ENCODE peak calls at places on chromosomes 12 and 14, in eight cellular contexts. One of them, this sample, is unnamed.
A peak's percentile ranks its signal among the peaks of the same experiment; 100 is the strongest.

GRCh38 chr12:118219106-118219505 is 83.2 kb downstream of the PEBP1 start:
- DNase-seq in left ventricle myocardium inferior: no peak
- DNase-seq in neural progenitor cell: no peak
- DNase-seq in transverse colon: no peak
- DNase-seq in pancreas: no peak
- DNase-seq in tibial artery: no peak
- DNase-seq in adrenal gland: no peak
- DNase-seq in MM.1S: no peak
- DNase-seq in this sample: no peak

GRCh38 chr12:2967651-2968050 is 8.5 kb downstream of the TEAD4 start:
- DNase-seq in MM.1S: no peak
- DNase-seq in transverse colon: peak; percentile 33
- DNase-seq in neural progenitor cell: no peak
- DNase-seq in left ventricle myocardium inferior: no peak
- DNase-seq in tibial artery: no peak
- DNase-seq in adrenal gland: no peak
- DNase-seq in pancreas: no peak
- DNase-seq in this sample: no peak

GRCh38 chr12:110424237-110424636 is 20.7 kb upstream of the ANAPC7 start:
- DNase-seq in transverse colon: no peak
- DNase-seq in tibial artery: no peak
- DNase-seq in neural progenitor cell: peak; percentile 11
- DNase-seq in left ventricle myocardium inferior: no peak
- DNase-seq in adrenal gland: no peak
- DNase-seq in MM.1S: no peak
- DNase-seq in pancreas: no peak
- DNase-seq in this sample: no peak

GRCh38 chr12:42705863-42706262 is 116.3 kb upstream of the PRICKLE1 start:
- DNase-seq in transverse colon: peak; percentile 45
- DNase-seq in neural progenitor cell: peak; percentile 23
- DNase-seq in tibial artery: peak; percentile 76
- DNase-seq in MM.1S: no peak
- DNase-seq in pancreas: peak; percentile 27
- DNase-seq in left ventricle myocardium inferior: peak; percentile 81
- DNase-seq in adrenal gland: peak; percentile 64
- DNase-seq in this sample: peak; percentile 93

GRCh38 chr12:2922329-2922728 is 31.6 kb downstream of the TULP3 start:
- DNase-seq in pancreas: no peak
- DNase-seq in transverse colon: no peak
- DNase-seq in MM.1S: no peak
- DNase-seq in left ventricle myocardium inferior: no peak
- DNase-seq in adrenal gland: no peak
- DNase-seq in tibial artery: no peak
- DNase-seq in neural progenitor cell: no peak
- DNase-seq in this sample: no peak

GRCh38 chr14:103542545-103543088 is 13.6 kb downstream of the TRMT61A start:
- DNase-seq in neural progenitor cell: peak; percentile 97
- DNase-seq in MM.1S: no peak
- DNase-seq in transverse colon: peak; percentile 66
- DNase-seq in adrenal gland: peak; percentile 62
- DNase-seq in tibial artery: no peak
- DNase-seq in left ventricle myocardium inferior: peak; percentile 71
- DNase-seq in pancreas: peak; percentile 13
- DNase-seq in this sample: peak; percentile 86

GRCh38 chr14:80323266-80323665 is 112.0 kb upstream of the DIO2 start:
- DNase-seq in transverse colon: no peak
- DNase-seq in MM.1S: no peak
- DNase-seq in left ventricle myocardium inferior: no peak
- DNase-seq in neural progenitor cell: no peak
- DNase-seq in pancreas: no peak
- DNase-seq in adrenal gland: no peak
- DNase-seq in tibial artery: no peak
- DNase-seq in this sample: no peak

GRCh38 chr12:124920353-124920935 is 6.0 kb upstream of the UBC start:
- DNase-seq in tibial artery: no peak
- DNase-seq in adrenal gland: no peak
- DNase-seq in MM.1S: no peak
- DNase-seq in neural progenitor cell: peak; percentile 36
- DNase-seq in transverse colon: no peak
- DNase-seq in left ventricle myocardium inferior: no peak
- DNase-seq in pancreas: no peak
- DNase-seq in this sample: no peak

GRCh38 chr12:64550758-64551157 is 59.5 kb upstream of the RASSF3 start:
- DNase-seq in transverse colon: no peak
- DNase-seq in adrenal gland: no peak
- DNase-seq in neural progenitor cell: no peak
- DNase-seq in pancreas: no peak
- DNase-seq in left ventricle myocardium inferior: no peak
- DNase-seq in tibial artery: no peak
- DNase-seq in MM.1S: no peak
- DNase-seq in this sample: peak; percentile 24

GRCh38 chr14:79809849-79810612 is 401.3 kb downstream of the DIO2 start:
- DNase-seq in tibial artery: no peak
- DNase-seq in MM.1S: peak; percentile 39
- DNase-seq in left ventricle myocardium inferior: no peak
- DNase-seq in neural progenitor cell: peak; percentile 52
- DNase-seq in adrenal gland: no peak
- DNase-seq in transverse colon: peak; percentile 11
- DNase-seq in pancreas: no peak
- DNase-seq in this sample: no peak

GRCh38 chr14:99575043-99576023 is 28.7 kb downstream of the CCDC85C start:
- DNase-seq in pancreas: no peak
- DNase-seq in left ventricle myocardium inferior: peak; percentile 39
- DNase-seq in neural progenitor cell: no peak
- DNase-seq in transverse colon: peak; percentile 91
- DNase-seq in MM.1S: no peak
- DNase-seq in tibial artery: no peak
- DNase-seq in adrenal gland: peak; percentile 81
- DNase-seq in this sample: no peak

GRCh38 chr12:115840159-115840558 is 437.3 kb downstream of the MED13L start:
- DNase-seq in tibial artery: no peak
- DNase-seq in neural progenitor cell: no peak
- DNase-seq in transverse colon: no peak
- DNase-seq in pancreas: no peak
- DNase-seq in left ventricle myocardium inferior: no peak
- DNase-seq in MM.1S: no peak
- DNase-seq in adrenal gland: no peak
- DNase-seq in this sample: no peak

GRCh38 chr12:2095878-2096277 is 43.1 kb downstream of the CACNA1C start:
- DNase-seq in tibial artery: no peak
- DNase-seq in left ventricle myocardium inferior: no peak
- DNase-seq in transverse colon: peak; percentile 43
- DNase-seq in adrenal gland: no peak
- DNase-seq in pancreas: no peak
- DNase-seq in MM.1S: no peak
- DNase-seq in neural progenitor cell: no peak
- DNase-seq in this sample: peak; percentile 96

GRCh38 chr12:96402061-96402460 is 1.8 kb upstream of the CDK17 start:
- DNase-seq in left ventricle myocardium inferior: no peak
- DNase-seq in transverse colon: no peak
- DNase-seq in adrenal gland: no peak
- DNase-seq in tibial artery: no peak
- DNase-seq in MM.1S: no peak
- DNase-seq in neural progenitor cell: peak; percentile 51
- DNase-seq in pancreas: no peak
- DNase-seq in this sample: no peak

GRCh38 chr12:131220007-131220685 is 266.4 kb downstream of the ADGRD1 start:
- DNase-seq in pancreas: no peak
- DNase-seq in neural progenitor cell: no peak
- DNase-seq in left ventricle myocardium inferior: no peak
- DNase-seq in transverse colon: no peak
- DNase-seq in tibial artery: no peak
- DNase-seq in adrenal gland: peak; percentile 5
- DNase-seq in MM.1S: no peak
- DNase-seq in this sample: no peak

GRCh38 chr14:35197015-35197414 is 74.7 kb downstream of the PRORP start:
- DNase-seq in adrenal gland: no peak
- DNase-seq in pancreas: no peak
- DNase-seq in left ventricle myocardium inferior: no peak
- DNase-seq in neural progenitor cell: no peak
- DNase-seq in transverse colon: no peak
- DNase-seq in MM.1S: no peak
- DNase-seq in tibial artery: no peak
- DNase-seq in this sample: no peak

GRCh38 chr12:93857279-93857894 is 180.2 kb downstream of the CRADD start:
- DNase-seq in adrenal gland: no peak
- DNase-seq in pancreas: no peak
- DNase-seq in left ventricle myocardium inferior: no peak
- DNase-seq in tibial artery: no peak
- DNase-seq in neural progenitor cell: no peak
- DNase-seq in MM.1S: no peak
- DNase-seq in transverse colon: no peak
- DNase-seq in this sample: no peak

GRCh38 chr14:89564291-89564957 is 147.4 kb upstream of the FOXN3 start:
- DNase-seq in left ventricle myocardium inferior: no peak
- DNase-seq in pancreas: no peak
- DNase-seq in MM.1S: no peak
- DNase-seq in tibial artery: no peak
- DNase-seq in neural progenitor cell: no peak
- DNase-seq in transverse colon: no peak
- DNase-seq in adrenal gland: no peak
- DNase-seq in this sample: no peak

GRCh38 chr12:6280053-6280469 is 30.4 kb upstream of the PLEKHG6 start:
- DNase-seq in transverse colon: peak; percentile 68
- DNase-seq in tibial artery: peak; percentile 64
- DNase-seq in MM.1S: no peak
- DNase-seq in neural progenitor cell: no peak
- DNase-seq in adrenal gland: peak; percentile 77
- DNase-seq in pancreas: peak; percentile 75
- DNase-seq in left ventricle myocardium inferior: no peak
- DNase-seq in this sample: peak; percentile 84

GRCh38 chr12:60387356-60387755 is 791.5 kb downstream of the SLC16A7 start:
- DNase-seq in left ventricle myocardium inferior: no peak
- DNase-seq in neural progenitor cell: no peak
- DNase-seq in adrenal gland: no peak
- DNase-seq in pancreas: no peak
- DNase-seq in transverse colon: no peak
- DNase-seq in MM.1S: no peak
- DNase-seq in tibial artery: no peak
- DNase-seq in this sample: no peak

GRCh38 chr12:133106253-133106652 is 23.8 kb downstream of the ZNF891 start:
- DNase-seq in left ventricle myocardium inferior: no peak
- DNase-seq in MM.1S: no peak
- DNase-seq in neural progenitor cell: no peak
- DNase-seq in tibial artery: no peak
- DNase-seq in adrenal gland: no peak
- DNase-seq in pancreas: no peak
- DNase-seq in transverse colon: no peak
- DNase-seq in this sample: no peak

GRCh38 chr12:12561305-12562015 is 1.2 kb downstream of the DUSP16 start:
- DNase-seq in MM.1S: peak; percentile 56
- DNase-seq in left ventricle myocardium inferior: peak; percentile 70
- DNase-seq in neural progenitor cell: peak; percentile 77
- DNase-seq in transverse colon: peak; percentile 64
- DNase-seq in tibial artery: peak; percentile 66
- DNase-seq in pancreas: peak; percentile 70
- DNase-seq in adrenal gland: peak; percentile 78
- DNase-seq in this sample: peak; percentile 89

GRCh38 chr14:56854325-56854724 is 44.0 kb upstream of the OTX2 start:
- DNase-seq in transverse colon: no peak
- DNase-seq in neural progenitor cell: no peak
- DNase-seq in MM.1S: no peak
- DNase-seq in pancreas: no peak
- DNase-seq in left ventricle myocardium inferior: no peak
- DNase-seq in adrenal gland: no peak
- DNase-seq in tibial artery: no peak
- DNase-seq in this sample: no peak

GRCh38 chr14:65948302-65948701 is 535.8 kb downstream of the FUT8 start:
- DNase-seq in MM.1S: no peak
- DNase-seq in neural progenitor cell: no peak
- DNase-seq in left ventricle myocardium inferior: no peak
- DNase-seq in adrenal gland: no peak
- DNase-seq in tibial artery: no peak
- DNase-seq in transverse colon: no peak
- DNase-seq in pancreas: no peak
- DNase-seq in this sample: no peak

GRCh38 chr12:70785896-70786295 is 134.6 kb downstream of the PTPRR start:
- DNase-seq in adrenal gland: no peak
- DNase-seq in transverse colon: no peak
- DNase-seq in neural progenitor cell: no peak
- DNase-seq in tibial artery: no peak
- DNase-seq in pancreas: no peak
- DNase-seq in left ventricle myocardium inferior: no peak
- DNase-seq in MM.1S: no peak
- DNase-seq in this sample: no peak

GRCh38 chr14:71105177-71105576 is 197.9 kb downstream of the PCNX1 start:
- DNase-seq in left ventricle myocardium inferior: no peak
- DNase-seq in neural progenitor cell: no peak
- DNase-seq in adrenal gland: no peak
- DNase-seq in MM.1S: no peak
- DNase-seq in transverse colon: no peak
- DNase-seq in tibial artery: no peak
- DNase-seq in pancreas: no peak
- DNase-seq in this sample: no peak
- TF ChIP-seq CTCF in left ventricle myocardium inferior: no peak
- TF ChIP-seq CTCF in neural progenitor cell: no peak
- TF ChIP-seq CTCF in adrenal gland: no peak
- TF ChIP-seq CTCF in MM.1S: no peak
- TF ChIP-seq CTCF in transverse colon: no peak
- TF ChIP-seq CTCF in tibial artery: no peak
- TF ChIP-seq CTCF in pancreas: no peak
- TF ChIP-seq CTCF in this sample: no peak

DNA sequence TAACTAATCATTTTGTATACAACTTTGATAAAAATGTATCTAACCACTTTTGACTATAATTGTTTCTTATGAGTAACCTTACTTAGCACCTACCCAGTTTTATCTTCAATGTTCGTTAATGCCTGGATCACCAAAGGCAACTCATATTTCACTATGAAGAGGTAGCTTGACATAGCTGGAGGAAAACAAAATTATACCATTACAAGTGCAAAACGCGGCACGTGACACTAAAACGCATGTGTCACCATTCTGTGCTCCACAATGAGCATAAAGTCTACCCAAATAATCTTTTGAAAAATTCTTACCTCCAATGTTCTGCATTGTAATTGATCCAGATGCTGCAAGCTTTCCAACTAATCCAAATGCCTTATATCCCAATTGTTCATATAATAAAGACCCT is 5.8 kb downstream of the SLC38A2 start:
- DNase-seq in neural progenitor cell: no peak
- DNase-seq in transverse colon: no peak
- DNase-seq in pancreas: no peak
- DNase-seq in MM.1S: no peak
- DNase-seq in adrenal gland: no peak
- DNase-seq in left ventricle myocardium inferior: no peak
- DNase-seq in tibial artery: no peak
- DNase-seq in this sample: no peak
- H3K4me3 ChIP-seq in neural progenitor cell: no peak overlapping the region
- H3K4me3 ChIP-seq in transverse colon: no peak overlapping the region
- H3K4me3 ChIP-seq in pancreas: no peak overlapping the region
- H3K4me3 ChIP-seq in MM.1S: no peak overlapping the region
- H3K4me3 ChIP-seq in adrenal gland: no peak overlapping the region
- H3K4me3 ChIP-seq in left ventricle myocardium inferior: peak overlapping the region; percentile 94
- H3K4me3 ChIP-seq in tibial artery: peak overlapping the region; percentile 88
- H3K4me3 ChIP-seq in this sample: peak overlapping the region; percentile 64

GRCh38 chr12:19624000-19624399 is 184.7 kb downstream of the AEBP2 start:
- DNase-seq in transverse colon: no peak
- DNase-seq in left ventricle myocardium inferior: no peak
- DNase-seq in MM.1S: no peak
- DNase-seq in adrenal gland: no peak
- DNase-seq in neural progenitor cell: no peak
- DNase-seq in tibial artery: no peak
- DNase-seq in pancreas: no peak
- DNase-seq in this sample: no peak
- H3K4me1 ChIP-seq in transverse colon: no peaks in the 10 kb centered on the region
- H3K4me1 ChIP-seq in left ventricle myocardium inferior: no peaks in the 10 kb centered on the region
- H3K4me1 ChIP-seq in MM.1S: no peaks in the 10 kb centered on the region
- H3K4me1 ChIP-seq in adrenal gland: no peaks in the 10 kb centered on the region
- H3K4me1 ChIP-seq in neural progenitor cell: no peaks in the 10 kb centered on the region
- H3K4me1 ChIP-seq in tibial artery: peaks cover 19% of the 10 kb centered on the region
- H3K4me1 ChIP-seq in pancreas: no peaks in the 10 kb centered on the region
- H3K4me1 ChIP-seq in this sample: no peaks in the 10 kb centered on the region

GRCh38 chr12:14986449-14986848 is 13.6 kb downstream of the PDE6H start:
- DNase-seq in transverse colon: no peak
- DNase-seq in tibial artery: no peak
- DNase-seq in adrenal gland: no peak
- DNase-seq in neural progenitor cell: no peak
- DNase-seq in MM.1S: no peak
- DNase-seq in pancreas: no peak
- DNase-seq in left ventricle myocardium inferior: no peak
- DNase-seq in this sample: no peak
- TF ChIP-seq CTCF in transverse colon: peak; percentile 2
- TF ChIP-seq CTCF in tibial artery: no peak
- TF ChIP-seq CTCF in adrenal gland: no peak
- TF ChIP-seq CTCF in neural progenitor cell: no peak
- TF ChIP-seq CTCF in MM.1S: peak; percentile 10
- TF ChIP-seq CTCF in pancreas: no peak
- TF ChIP-seq CTCF in left ventricle myocardium inferior: peak; percentile 42
- TF ChIP-seq CTCF in this sample: no peak

This sample was measured in sigmoid colon.